ENCODE peak calls at places on chromosomes 1 and 21, in ten cellular contexts. I, L, N, Q, H, J, F, C, V and U are unnamed samples.
A peak's percentile ranks its signal among the peaks of the same experiment; 100 is the strongest.

GRCh38 chr1:152786077-152786476 is at the start of gene LCE1E:
- DNase-seq in I (no peak), L (no peak), N (no peak), Q (no peak), H (no peak), J (no peak), F (no peak), C (no peak), V (no peak), U (peak; percentile 72)

GRCh38 chr21:27429612-27430361 is 462.9 kb upstream of the ADAMTS5 start:
- DNase-seq in I (no peak), L (no peak), N (no peak), Q (no peak), H (no peak), J (no peak), F (peak; percentile 93), C (peak; percentile 63), V (no peak), U (no peak)

GRCh38 chr1:198913667-198914066 is 274.8 kb downstream of the PTPRC start:
- DNase-seq in I (no peak), L (no peak), N (no peak), Q (peak; percentile 35), H (no peak), J (no peak), F (peak; percentile 55), C (no peak), V (no peak), U (no peak)

GRCh38 chr1:41358152-41358937 is 2.9 kb upstream of the FOXO6 start:
- DNase-seq in I (peak; percentile 75), L (no peak), N (no peak), Q (peak; percentile 84), H (peak; percentile 11), J (peak; percentile 18), F (no peak), C (no peak), V (no peak), U (no peak)

GRCh38 chr1:23466423-23466989 is 17.5 kb downstream of the ASAP3 start:
- DNase-seq in I (no peak), L (peak; percentile 8), N (no peak), Q (no peak), H (no peak), J (no peak), F (no peak), C (no peak), V (no peak), U (no peak)

GRCh38 chr1:160534823-160535605 is 12.0 kb upstream of the SLAMF6 start:
- DNase-seq in I (no peak), L (no peak), N (no peak), Q (no peak), H (no peak), J (no peak), F (no peak), C (no peak), V (no peak), U (no peak)

GRCh38 chr1:68590473-68590872 is 93.6 kb upstream of the DEPDC1 start:
- DNase-seq in I (no peak), L (no peak), N (no peak), Q (no peak), H (no peak), J (no peak), F (no peak), C (no peak), V (no peak), U (no peak)

GRCh38 chr1:180188103-180188506 is 33.4 kb downstream of the QSOX1 start:
- DNase-seq in I (peak; percentile 92), L (no peak), N (no peak), Q (no peak), H (peak; percentile 49), J (no peak), F (peak; percentile 49), C (peak; percentile 46), V (no peak), U (no peak)

GRCh38 chr1:163072658-163073057 is 3.5 kb downstream of the RGS4 start:
- DNase-seq in I (no peak), L (no peak), N (no peak), Q (no peak), H (no peak), J (no peak), F (no peak), C (peak; percentile 50), V (no peak), U (no peak)

GRCh38 chr1:205972081-205972480 is 28.8 kb upstream of the SLC26A9 start:
- DNase-seq in I (no peak), L (no peak), N (no peak), Q (no peak), H (no peak), J (no peak), F (no peak), C (no peak), V (no peak), U (peak; percentile 27)

GRCh38 chr1:74245168-74245753 is 10.1 kb downstream of the TNNI3K start:
- DNase-seq in I (peak; percentile 90), L (no peak), N (no peak), Q (no peak), H (no peak), J (no peak), F (no peak), C (peak; percentile 5), V (no peak), U (no peak)
- H3K4me3 ChIP-seq in I (peak overlapping the region; percentile 43), L (no peak overlapping the region), N (no peak overlapping the region), Q (no peak overlapping the region), H (no peak overlapping the region), J (no peak overlapping the region), F (no peak overlapping the region), C (no peak overlapping the region), V (no peak overlapping the region), U (no peak overlapping the region)

GRCh38 chr1:221779771-221780170 is 37.9 kb upstream of the DUSP10 start:
- DNase-seq in I (no peak), L (no peak), N (no peak), Q (no peak), H (no peak), J (no peak), F (no peak), C (no peak), V (no peak), U (no peak)

GRCh38 chr1:221778125-221778524 is 36.2 kb upstream of the DUSP10 start:
- DNase-seq in I (no peak), L (no peak), N (no peak), Q (no peak), H (no peak), J (no peak), F (no peak), C (no peak), V (no peak), U (no peak)

GRCh38 chr1:221777434-221778072 is 35.7 kb upstream of the DUSP10 start:
- DNase-seq in I (no peak), L (no peak), N (no peak), Q (no peak), H (no peak), J (no peak), F (no peak), C (no peak), V (peak; percentile 45), U (no peak)

GRCh38 chr1:221780175-221780574 is 38.3 kb upstream of the DUSP10 start:
- DNase-seq in I (no peak), L (no peak), N (no peak), Q (peak; percentile 41), H (no peak), J (no peak), F (no peak), C (no peak), V (no peak), U (no peak)

GRCh38 chr1:221778535-221779142 is 36.8 kb upstream of the DUSP10 start:
- DNase-seq in I (no peak), L (no peak), N (peak; percentile 5), Q (no peak), H (no peak), J (no peak), F (no peak), C (no peak), V (peak; percentile 16), U (no peak)
- H3K4me3 ChIP-seq in I (no peak overlapping the region), L (no peak overlapping the region), N (peak overlapping the region; percentile 19), Q (no peak overlapping the region), H (no peak overlapping the region), J (no peak overlapping the region), F (no peak overlapping the region), C (no peak overlapping the region), V (no peak overlapping the region), U (no peak overlapping the region)

GRCh38 chr1:170175477-170175876 is 29.7 kb downstream of the NTMT2 start:
- DNase-seq in I (no peak), L (no peak), N (no peak), Q (no peak), H (no peak), J (no peak), F (no peak), C (no peak), V (no peak), U (no peak)

GRCh38 chr1:170176772-170177171 is 31.0 kb downstream of the NTMT2 start:
- DNase-seq in I (no peak), L (no peak), N (no peak), Q (no peak), H (no peak), J (no peak), F (no peak), C (no peak), V (no peak), U (no peak)

GRCh38 chr1:170175032-170175431 is 29.3 kb downstream of the NTMT2 start:
- DNase-seq in I (no peak), L (no peak), N (no peak), Q (no peak), H (no peak), J (no peak), F (no peak), C (no peak), V (no peak), U (no peak)

GRCh38 chr1:170174395-170174794 is 28.6 kb downstream of the NTMT2 start:
- DNase-seq in I (no peak), L (no peak), N (no peak), Q (no peak), H (no peak), J (no peak), F (no peak), C (no peak), V (no peak), U (no peak)
- H3K4me3 ChIP-seq in I (no peak overlapping the region), L (no peak overlapping the region), N (no peak overlapping the region), Q (no peak overlapping the region), H (no peak overlapping the region), J (no peak overlapping the region), F (no peak overlapping the region), C (no peak overlapping the region), V (no peak overlapping the region), U (no peak overlapping the region)

GRCh38 chr1:7670334-7671145 is 100.6 kb upstream of the VAMP3 start:
- DNase-seq in I (no peak), L (no peak), N (no peak), Q (peak; percentile 84), H (no peak), J (no peak), F (no peak), C (no peak), V (no peak), U (no peak)

GRCh38 chr1:7667625-7668218 is 103.4 kb upstream of the VAMP3 start:
- DNase-seq in I (peak; percentile 99), L (peak; percentile 94), N (peak; percentile 51), Q (peak; percentile 96), H (peak; percentile 87), J (peak; percentile 77), F (peak; percentile 67), C (peak; percentile 86), V (peak; percentile 67), U (no peak)

GRCh38 chr1:7671146-7671465 is 100.0 kb upstream of the VAMP3 start:
- DNase-seq in I (no peak), L (no peak), N (no peak), Q (no peak), H (no peak), J (no peak), F (no peak), C (no peak), V (no peak), U (no peak)

GRCh38 chr1:7671676-7672075 is 99.4 kb upstream of the VAMP3 start:
- DNase-seq in I (no peak), L (no peak), N (no peak), Q (peak; percentile 28), H (no peak), J (no peak), F (no peak), C (no peak), V (no peak), U (no peak)

GRCh38 chr1:7669559-7670208 is 101.4 kb upstream of the VAMP3 start:
- DNase-seq in I (peak; percentile 96), L (peak; percentile 81), N (peak; percentile 19), Q (peak; percentile 77), H (peak; percentile 29), J (peak; percentile 51), F (peak; percentile 10), C (peak; percentile 35), V (peak; percentile 37), U (no peak)
- H3K4me3 ChIP-seq in I (no peak overlapping the region), L (no peak overlapping the region), N (no peak overlapping the region), Q (no peak overlapping the region), H (no peak overlapping the region), J (no peak overlapping the region), F (no peak overlapping the region), C (no peak overlapping the region), V (peak overlapping the region; percentile 10), U (no peak overlapping the region)